ENCODE peak calls at places on chromosomes 2 and 18, in five cellular contexts. One of them, this sample, is unnamed.

GRCh38 chr2:239731422-239731821 is 293.7 kb downstream of the NDUFA10 start:
- DNase-seq in GM23248: no peak
- DNase-seq in HCT116: no peak
- DNase-seq in A549: no peak
- DNase-seq in Karpas-422: no peak
- DNase-seq in this sample: no peak

GRCh38 chr2:71551631-71551915 is 98.2 kb downstream of the DYSF start:
- DNase-seq in Karpas-422: no peak
- DNase-seq in A549: no peak
- DNase-seq in GM23248: no peak
- DNase-seq in HCT116: no peak
- DNase-seq in this sample: no peak

GRCh38 chr2:182866461-182867369 is at the start of gene FRZB:
- DNase-seq in A549: no peak
- DNase-seq in GM23248: peak
- DNase-seq in Karpas-422: no peak
- DNase-seq in HCT116: no peak
- DNase-seq in this sample: peak

GRCh38 chr18:5628512-5629255 is 84.9 kb upstream of the EPB41L3 start:
- DNase-seq in HCT116: no peak
- DNase-seq in A549: peak
- DNase-seq in Karpas-422: no peak
- DNase-seq in GM23248: peak
- DNase-seq in this sample: peak

GRCh38 chr2:236178921-236179652 is 10.9 kb upstream of the GBX2 start:
- DNase-seq in HCT116: no peak
- DNase-seq in GM23248: peak
- DNase-seq in A549: peak
- DNase-seq in Karpas-422: no peak
- DNase-seq in this sample: peak

GRCh38 chr2:88601302-88601701 is 26.0 kb downstream of the EIF2AK3 start:
- DNase-seq in HCT116: no peak
- DNase-seq in Karpas-422: no peak
- DNase-seq in GM23248: no peak
- DNase-seq in A549: no peak
- DNase-seq in this sample: no peak

GRCh38 chr2:71716697-71717624 is 263.6 kb downstream of the DYSF start:
- DNase-seq in HCT116: peak
- DNase-seq in A549: peak
- DNase-seq in GM23248: peak
- DNase-seq in Karpas-422: no peak
- DNase-seq in this sample: peak

GRCh38 chr2:158826965-158827364 is 31.8 kb downstream of the DAPL1 start:
- DNase-seq in Karpas-422: no peak
- DNase-seq in GM23248: no peak
- DNase-seq in A549: no peak
- DNase-seq in HCT116: no peak
- DNase-seq in this sample: no peak

GRCh38 chr2:78070693-78071092 is 548.5 kb upstream of the LRRTM4 start:
- DNase-seq in Karpas-422: no peak
- DNase-seq in GM23248: no peak
- DNase-seq in A549: no peak
- DNase-seq in HCT116: no peak
- DNase-seq in this sample: no peak

GRCh38 chr2:121489944-121490585 is 40.6 kb upstream of the RNU4ATAC start:
- DNase-seq in HCT116: no peak
- DNase-seq in Karpas-422: no peak
- DNase-seq in A549: no peak
- DNase-seq in GM23248: peak
- DNase-seq in this sample: no peak
- H3K4me2 ChIP-seq in HCT116: no peak
- H3K4me2 ChIP-seq in Karpas-422: no peak
- H3K4me2 ChIP-seq in A549: peak
- H3K4me2 ChIP-seq in GM23248: peak
- H3K4me2 ChIP-seq in this sample: no peak

DNA sequence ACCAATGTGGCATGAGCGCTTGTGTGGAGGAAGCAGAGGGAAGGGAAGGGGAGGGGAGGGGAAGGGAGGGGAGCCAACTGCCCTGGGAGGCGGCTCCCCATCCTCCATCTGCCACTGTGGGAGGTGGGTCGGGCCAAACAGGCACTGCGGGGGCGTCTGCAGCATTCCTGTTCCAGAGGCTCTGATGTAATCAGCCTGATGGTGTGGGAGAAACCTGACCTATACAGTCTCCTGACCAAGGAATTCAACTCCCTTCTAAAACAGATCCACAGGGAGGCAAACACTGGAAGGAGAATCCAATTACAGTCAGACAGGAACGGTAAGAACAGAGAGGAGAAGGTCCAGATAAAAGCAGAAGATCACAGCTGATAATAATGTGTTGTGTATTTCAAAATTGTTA is 88.8 kb downstream of the CD8B2 start:
- DNase-seq in A549: no peak
- DNase-seq in GM23248: peak
- DNase-seq in HCT116: no peak
- DNase-seq in Karpas-422: no peak
- DNase-seq in this sample: no peak
- H3K4me2 ChIP-seq in A549: no peak
- H3K4me2 ChIP-seq in GM23248: peak
- H3K4me2 ChIP-seq in HCT116: peak
- H3K4me2 ChIP-seq in Karpas-422: no peak
- H3K4me2 ChIP-seq in this sample: no peak

GRCh38 chr2:222794585-222795579 is 66.0 kb upstream of the ACSL3 start:
- DNase-seq in Karpas-422: no peak
- DNase-seq in A549: no peak
- DNase-seq in GM23248: no peak
- DNase-seq in HCT116: no peak
- DNase-seq in this sample: no peak
- H3K4me2 ChIP-seq in Karpas-422: peak
- H3K4me2 ChIP-seq in A549: peak
- H3K4me2 ChIP-seq in GM23248: no peak
- H3K4me2 ChIP-seq in HCT116: no peak
- H3K4me2 ChIP-seq in this sample: no peak

GRCh38 chr2:201984333-201984732 is 49.3 kb upstream of the FZD7 start:
- DNase-seq in GM23248: no peak
- DNase-seq in HCT116: no peak
- DNase-seq in Karpas-422: no peak
- DNase-seq in A549: no peak
- DNase-seq in this sample: no peak

GRCh38 chr2:201985740-201986735 is 47.6 kb upstream of the FZD7 start:
- DNase-seq in Karpas-422: no peak
- DNase-seq in GM23248: peak
- DNase-seq in HCT116: no peak
- DNase-seq in A549: no peak
- DNase-seq in this sample: no peak

GRCh38 chr2:201987426-201987825 is 46.2 kb upstream of the FZD7 start:
- DNase-seq in A549: no peak
- DNase-seq in Karpas-422: no peak
- DNase-seq in GM23248: no peak
- DNase-seq in HCT116: no peak
- DNase-seq in this sample: no peak

GRCh38 chr2:201983174-201983573 is 50.5 kb upstream of the FZD7 start:
- DNase-seq in HCT116: no peak
- DNase-seq in GM23248: no peak
- DNase-seq in A549: no peak
- DNase-seq in Karpas-422: no peak
- DNase-seq in this sample: no peak

DNA sequence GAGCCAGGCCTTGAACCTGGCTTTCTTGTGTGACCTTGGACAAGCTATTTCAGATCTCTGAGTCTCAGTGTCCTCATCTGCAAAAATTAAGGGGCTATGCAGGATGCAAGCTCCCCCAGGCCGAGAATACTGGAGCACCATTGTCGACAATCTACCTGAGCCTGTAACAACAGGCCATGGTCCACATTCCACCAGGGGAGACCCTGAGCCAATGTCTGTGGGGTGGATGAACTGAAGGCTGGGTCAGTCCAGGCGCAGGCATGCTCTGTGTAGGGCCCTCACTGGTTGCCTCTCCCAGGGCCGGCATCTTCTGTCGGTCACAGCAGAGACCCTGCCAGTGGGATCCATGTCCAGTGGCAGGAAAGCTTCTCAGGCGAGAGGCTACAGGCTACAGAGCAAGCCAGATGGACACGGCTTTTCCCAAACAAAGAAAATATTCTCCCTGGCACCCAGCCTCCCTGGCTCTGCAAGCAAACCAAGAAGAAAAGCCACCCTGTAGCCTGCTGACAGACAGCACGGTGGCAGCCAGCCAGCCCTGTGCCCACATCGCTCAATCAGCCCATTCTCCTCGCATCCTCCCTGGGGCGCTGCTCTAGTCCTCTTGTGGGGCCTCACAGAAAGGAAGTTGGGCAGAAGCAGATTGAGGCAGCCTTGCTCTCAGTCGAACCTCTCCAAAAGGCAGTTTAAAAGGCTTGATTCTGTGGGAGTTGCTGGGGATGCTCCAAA is 48.7 kb upstream of the FZD7 start:
- DNase-seq in GM23248: no peak
- DNase-seq in Karpas-422: peak
- DNase-seq in A549: no peak
- DNase-seq in HCT116: no peak
- DNase-seq in this sample: no peak
- H3K4me2 ChIP-seq in GM23248: no peak
- H3K4me2 ChIP-seq in Karpas-422: no peak
- H3K4me2 ChIP-seq in A549: no peak
- H3K4me2 ChIP-seq in HCT116: no peak
- H3K4me2 ChIP-seq in this sample: no peak

GRCh38 chr2:130835766-130836015 is 1.0 kb upstream of the ARHGEF4 start:
- DNase-seq in Karpas-422: no peak
- DNase-seq in A549: no peak
- DNase-seq in GM23248: no peak
- DNase-seq in HCT116: no peak
- DNase-seq in this sample: no peak
- H3K4me2 ChIP-seq in Karpas-422: no peak
- H3K4me2 ChIP-seq in A549: no peak
- H3K4me2 ChIP-seq in GM23248: no peak
- H3K4me2 ChIP-seq in HCT116: no peak
- H3K4me2 ChIP-seq in this sample: no peak

DNA sequence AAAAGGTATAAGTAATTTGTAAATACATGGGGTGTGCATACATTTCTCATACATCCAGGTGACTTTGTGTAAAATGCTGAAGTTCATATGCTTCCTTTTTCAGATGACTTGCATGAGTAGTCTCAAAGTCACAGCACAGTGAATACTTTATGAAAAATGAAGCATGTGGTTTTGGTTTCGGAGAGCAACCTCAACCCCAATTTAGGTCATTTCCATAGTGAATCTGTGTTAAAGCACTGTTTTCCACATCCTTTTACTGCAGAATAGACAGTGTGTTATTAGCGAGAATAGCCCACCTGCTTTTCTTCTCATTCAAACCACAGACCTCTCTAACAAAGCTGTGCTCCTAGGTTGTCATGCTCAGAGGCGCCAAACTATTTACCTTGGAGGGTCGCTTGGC is 204.4 kb upstream of the RASGRP3 start:
- DNase-seq in Karpas-422: peak
- DNase-seq in HCT116: no peak
- DNase-seq in GM23248: peak
- DNase-seq in A549: no peak
- DNase-seq in this sample: no peak
- H3K4me2 ChIP-seq in Karpas-422: peak
- H3K4me2 ChIP-seq in HCT116: no peak
- H3K4me2 ChIP-seq in GM23248: peak
- H3K4me2 ChIP-seq in A549: no peak
- H3K4me2 ChIP-seq in this sample: no peak

DNA sequence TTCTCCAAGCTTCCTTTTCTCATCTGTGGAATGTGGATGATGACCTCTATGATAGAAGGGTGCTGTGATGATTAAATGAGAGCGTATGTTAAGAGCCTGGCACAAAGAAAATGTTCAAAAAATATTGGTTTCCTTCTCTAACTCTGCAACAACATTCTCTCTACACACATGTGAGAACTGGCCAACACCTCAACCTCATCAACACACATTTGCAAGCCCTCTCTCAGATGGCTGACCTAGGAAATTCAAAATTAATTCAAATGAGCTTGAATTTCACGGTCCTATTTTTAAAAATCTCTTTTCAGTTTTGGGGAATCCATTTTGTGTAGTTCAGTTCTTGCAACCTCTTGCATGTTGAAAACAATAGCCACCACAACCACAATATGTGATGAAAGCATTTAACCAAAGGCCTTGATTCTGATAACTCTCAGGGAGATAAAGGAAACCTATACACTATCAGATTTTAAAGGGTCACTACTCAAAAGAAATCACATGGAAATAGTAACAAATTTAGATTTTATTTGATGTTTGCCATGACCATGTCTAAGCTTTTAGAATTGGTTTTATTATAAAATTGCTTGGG is 16.7 kb upstream of the NABP1 start:
- DNase-seq in HCT116: no peak
- DNase-seq in A549: no peak
- DNase-seq in GM23248: no peak
- DNase-seq in Karpas-422: no peak
- DNase-seq in this sample: no peak
- H3K4me2 ChIP-seq in HCT116: no peak
- H3K4me2 ChIP-seq in A549: no peak
- H3K4me2 ChIP-seq in GM23248: no peak
- H3K4me2 ChIP-seq in Karpas-422: no peak
- H3K4me2 ChIP-seq in this sample: no peak

DNA sequence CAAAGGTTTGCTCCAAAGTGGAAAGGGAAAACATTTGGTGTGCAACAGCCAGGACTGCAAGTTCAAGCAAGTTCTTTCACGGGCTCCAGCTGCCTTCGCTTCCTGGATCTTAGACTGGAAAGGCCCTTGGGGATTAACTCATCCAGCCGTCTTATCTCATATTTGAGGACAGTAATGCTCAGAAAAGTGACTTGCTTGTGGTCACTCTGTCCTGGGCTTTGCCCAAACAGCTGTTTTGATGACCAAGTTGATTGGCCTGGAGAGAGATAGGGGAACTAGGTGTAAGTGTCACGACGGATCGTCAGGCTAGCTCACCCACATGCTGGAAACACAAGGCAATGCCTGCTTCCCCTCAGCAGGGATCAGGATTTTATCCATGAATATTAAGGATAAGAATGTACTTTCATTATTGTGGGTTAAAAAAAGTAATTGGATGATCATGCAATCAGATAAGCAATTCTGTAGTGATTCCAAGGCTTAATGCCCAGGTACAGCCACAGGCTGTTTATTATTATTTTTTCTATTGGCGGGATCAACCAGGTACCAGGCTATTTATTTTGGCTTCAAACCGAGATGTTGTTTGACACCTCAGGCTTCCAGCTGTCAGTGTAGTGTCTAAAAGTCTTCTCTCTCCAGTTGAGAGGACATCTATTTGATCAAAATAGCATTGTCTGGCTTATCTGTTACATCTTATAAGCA is 162.5 kb upstream of the EPAS1 start:
- DNase-seq in A549: no peak
- DNase-seq in HCT116: no peak
- DNase-seq in GM23248: peak
- DNase-seq in Karpas-422: no peak
- DNase-seq in this sample: no peak
- H3K4me2 ChIP-seq in A549: no peak
- H3K4me2 ChIP-seq in HCT116: no peak
- H3K4me2 ChIP-seq in GM23248: no peak
- H3K4me2 ChIP-seq in Karpas-422: no peak
- H3K4me2 ChIP-seq in this sample: no peak

This sample was measured in PC-3.